ENCODE peak calls at places on chromosome 14, in nine cellular contexts. T is SK-N-SH, Q is HCT116, C is Panc1, S is endothelial cell of umbilical vein, G is stomach, P is breast epithelium, R is prostate gland, A is HepG2. J is an unnamed sample.

GRCh38 chr14:99644723-99645544 is at the start of gene HHIPL1:
- DNase-seq in T (peak; percentile 87), Q (no peak), C (no peak), S (peak; percentile 13), G (no peak), P (no peak), R (no peak), A (no peak), J (peak; percentile 58)

GRCh38 chr14:88195676-88196075 is 127.4 kb downstream of the KCNK10 start:
- DNase-seq in T (peak; percentile 65), Q (no peak), C (no peak), S (no peak), G (no peak), P (no peak), R (no peak), A (no peak), J (peak; percentile 48)

GRCh38 chr14:32256606-32257005 is 53.5 kb upstream of the RNU6-8 start:
- DNase-seq in T (no peak), Q (no peak), C (no peak), S (no peak), G (no peak), P (no peak), R (no peak), A (no peak), J (no peak)

GRCh38 chr14:91246051-91246852 is 1.7 kb upstream of the GPR68 start:
- DNase-seq in T (no peak), Q (no peak), C (no peak), S (no peak), G (no peak), P (no peak), R (no peak), A (no peak), J (no peak)

GRCh38 chr14:51860836-51861583 is 598 bp downstream of the GNG2 start:
- DNase-seq in T (peak; percentile 50), Q (no peak), C (no peak), S (no peak), G (no peak), P (no peak), R (no peak), A (no peak), J (no peak)

GRCh38 chr14:36655963-36656768 is 5.5 kb upstream of the PAX9 start:
- DNase-seq in T (peak; percentile 66), Q (peak; percentile 54), C (no peak), S (no peak), G (no peak), P (no peak), R (no peak), A (peak; percentile 52), J (peak; percentile 91)

GRCh38 chr14:31069343-31069742 is 43.2 kb upstream of the STRN3 start:
- DNase-seq in T (no peak), Q (no peak), C (no peak), S (no peak), G (no peak), P (no peak), R (no peak), A (no peak), J (no peak)

GRCh38 chr14:55249423-55249822 is 21.8 kb upstream of the FBXO34 start:
- DNase-seq in T (no peak), Q (no peak), C (no peak), S (no peak), G (no peak), P (no peak), R (no peak), A (no peak), J (no peak)

GRCh38 chr14:102138535-102138934 is 1.2 kb upstream of the WDR20 start:
- DNase-seq in T (no peak), Q (no peak), C (no peak), S (no peak), G (no peak), P (no peak), R (no peak), A (no peak), J (no peak)

GRCh38 chr14:76987956-76988520 is 40.5 kb downstream of the IRF2BPL start:
- DNase-seq in T (no peak), Q (no peak), C (no peak), S (no peak), G (no peak), P (no peak), R (no peak), A (no peak), J (no peak)

GRCh38 chr14:23636317-23637211 is at the start of gene DHRS2:
- DNase-seq in T (no peak), Q (peak; percentile 10), C (no peak), S (no peak), G (no peak), P (peak; percentile 13), R (no peak), A (peak; percentile 100), J (peak; percentile 31)

GRCh38 chr14:35533357-35534129 is 421 bp upstream of the INSM2 start:
- DNase-seq in T (peak; percentile 96), Q (no peak), C (no peak), S (peak; percentile 60), G (peak; percentile 65), P (no peak), R (peak; percentile 62), A (peak; percentile 70), J (peak; percentile 92)

GRCh38 chr14:79584679-79585078 is 626.6 kb downstream of the DIO2 start:
- DNase-seq in T (no peak), Q (no peak), C (no peak), S (peak; percentile 26), G (no peak), P (no peak), R (no peak), A (no peak), J (no peak)

GRCh38 chr14:65465584-65465983 is 53.1 kb downstream of the FUT8 start:
- DNase-seq in T (no peak), Q (no peak), C (no peak), S (no peak), G (no peak), P (no peak), R (no peak), A (no peak), J (no peak)

GRCh38 chr14:63717704-63718103 is 10.2 kb downstream of the SGPP1 start:
- DNase-seq in T (peak; percentile 22), Q (peak; percentile 26), C (no peak), S (peak; percentile 26), G (no peak), P (no peak), R (no peak), A (no peak), J (peak; percentile 49)

GRCh38 chr14:64878775-64879634 is 702 bp downstream of the SPTB start:
- DNase-seq in T (peak; percentile 15), Q (no peak), C (no peak), S (no peak), G (no peak), P (no peak), R (no peak), A (no peak), J (peak; percentile 54)

GRCh38 chr14:20376071-20376588 is 32.7 kb downstream of the PARP2 start:
- DNase-seq in T (no peak), Q (no peak), C (no peak), S (no peak), G (peak; percentile 72), P (no peak), R (no peak), A (peak; percentile 67), J (no peak)

GRCh38 chr14:100696590-100696989 is 30.1 kb upstream of the DLK1 start:
- DNase-seq in T (peak; percentile 84), Q (no peak), C (no peak), S (no peak), G (no peak), P (no peak), R (no peak), A (no peak), J (no peak)

GRCh38 chr14:98173291-98173690 is 1098.7 kb downstream of the BCL11B start:
- DNase-seq in T (no peak), Q (no peak), C (no peak), S (no peak), G (no peak), P (no peak), R (no peak), A (no peak), J (no peak)

GRCh38 chr14:21723431-21724045 is 49.9 kb upstream of the OR4E1 start:
- DNase-seq in T (peak; percentile 22), Q (peak; percentile 32), C (no peak), S (no peak), G (no peak), P (no peak), R (no peak), A (peak; percentile 60), J (peak; percentile 96)
- TF ChIP-seq POLR2AphosphoS5 in T (no peak), Q (no peak), C (no peak), S (no peak), G (no peak), P (no peak), R (no peak), A (no peak), J (no peak)

DNA sequence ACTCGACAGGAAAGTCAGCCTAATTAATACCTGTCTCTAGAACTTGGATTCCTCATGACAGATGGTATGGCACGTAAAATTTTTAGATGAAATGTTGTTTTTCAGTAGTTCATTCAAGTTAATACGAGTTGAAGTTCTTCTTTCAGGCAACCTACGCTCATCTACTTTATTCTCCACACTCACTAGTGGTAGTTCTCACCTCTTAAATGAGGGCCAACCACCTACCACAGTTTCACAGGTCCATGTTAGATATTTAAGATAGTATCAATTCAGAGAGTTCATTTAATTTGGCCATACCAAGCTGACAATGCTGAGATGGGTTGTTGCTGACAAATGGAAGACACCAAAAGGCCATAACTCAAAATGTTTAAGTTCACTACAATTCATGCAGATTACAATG is 50.6 kb downstream of the NIN start:
- DNase-seq in T (no peak), Q (no peak), C (no peak), S (no peak), G (no peak), P (no peak), R (no peak), A (no peak), J (no peak)
- H3K27ac ChIP-seq in T (no peak overlapping the region), Q (no peak overlapping the region), C (no peak overlapping the region), S (no peak overlapping the region), G (no peak overlapping the region), P (no peak overlapping the region), R (no peak overlapping the region), A (no peak overlapping the region), J (no peak overlapping the region)

GRCh38 chr14:69922198-69922597 is 43.0 kb downstream of the SMOC1 start:
- DNase-seq in T (no peak), Q (no peak), C (no peak), S (no peak), G (no peak), P (peak; percentile 37), R (peak; percentile 13), A (no peak), J (no peak)
- TF ChIP-seq POLR2AphosphoS5 in T (no peak), Q (no peak), C (no peak), S (no peak), G (no peak), P (no peak), R (peak; percentile 74), A (no peak), J (no peak)

DNA sequence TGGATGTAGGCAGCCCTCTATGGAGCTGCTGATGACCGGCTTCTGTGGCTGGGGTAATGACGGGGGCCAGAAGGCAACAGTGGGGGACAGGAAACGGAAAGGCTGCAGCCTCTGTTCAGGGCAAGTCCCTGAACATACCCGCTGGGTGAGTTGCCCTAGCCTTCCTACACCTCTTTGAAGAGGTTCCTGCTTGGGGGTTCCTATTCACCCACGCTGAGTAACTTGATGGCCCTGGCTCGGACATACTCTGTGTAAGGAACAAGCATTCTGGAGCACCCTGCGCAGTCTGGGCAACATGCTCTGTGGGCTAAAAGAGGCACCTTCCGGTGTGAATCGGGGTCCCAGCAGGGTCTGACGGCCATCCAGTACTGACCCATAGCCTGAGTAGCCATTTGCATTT is 17.7 kb upstream of the GSC start:
- DNase-seq in T (no peak), Q (no peak), C (no peak), S (no peak), G (no peak), P (no peak), R (no peak), A (no peak), J (no peak)
- H3K27ac ChIP-seq in T (no peak overlapping the region), Q (no peak overlapping the region), C (no peak overlapping the region), S (no peak overlapping the region), G (no peak overlapping the region), P (no peak overlapping the region), R (no peak overlapping the region), A (no peak overlapping the region), J (no peak overlapping the region)